ENCODE peak calls at places on chromosomes 11 and 22, in four cellular contexts. D, A, U and G are unnamed samples.

GRCh38 chr11:72683782-72684200 is 9.6 kb upstream of the PDE2A start:
- DNase-seq in D (peak), A (peak), U (peak), G (peak)

GRCh38 chr11:45141171-45141570 is 5.3 kb upstream of the PRDM11 start:
- DNase-seq in D (no peak), A (no peak), U (no peak), G (no peak)

GRCh38 chr22:44931077-44931540 is 78.7 kb downstream of the PHF21B start:
- DNase-seq in D (peak), A (peak), U (no peak), G (no peak)

GRCh38 chr22:32482708-32483107 is 8.1 kb downstream of the FBXO7 start:
- DNase-seq in D (no peak), A (no peak), U (no peak), G (peak)

GRCh38 chr11:129973809-129974208 is 28.8 kb downstream of the PRDM10 start:
- DNase-seq in D (no peak), A (no peak), U (no peak), G (no peak)

GRCh38 chr11:79078999-79079398 is 361.8 kb downstream of the TENM4 start:
- DNase-seq in D (no peak), A (no peak), U (no peak), G (no peak)

GRCh38 chr11:113806403-113806802 is 26.8 kb downstream of the CLDN25 start:
- DNase-seq in D (no peak), A (no peak), U (no peak), G (peak)

GRCh38 chr11:10823152-10823579 is 14.4 kb upstream of the EIF4G2 start:
- DNase-seq in D (no peak), A (no peak), U (no peak), G (peak)

GRCh38 chr11:8063319-8063718 is 17.7 kb upstream of the TUB start:
- DNase-seq in D (peak), A (peak), U (no peak), G (no peak)

GRCh38 chr11:33507967-33508366 is 192.7 kb downstream of the C11orf91 start:
- DNase-seq in D (no peak), A (no peak), U (no peak), G (no peak)

GRCh38 chr22:21862386-21863242 is 4.8 kb downstream of the MAPK1 start:
- DNase-seq in D (no peak), A (no peak), U (no peak), G (no peak)

GRCh38 chr11:73335204-73335923 is 27.3 kb downstream of the ARHGEF17 start:
- DNase-seq in D (peak), A (peak), U (peak), G (peak)

GRCh38 chr22:36201630-36202312 is at the start of gene APOL4:
- DNase-seq in D (peak), A (peak), U (no peak), G (peak)

GRCh38 chr11:69014084-69014935 is 1.3 kb upstream of the MRGPRF start:
- DNase-seq in D (no peak), A (peak), U (peak), G (no peak)

GRCh38 chr11:67095214-67095507 is 23.9 kb upstream of the KDM2A start:
- DNase-seq in D (no peak), A (no peak), U (no peak), G (no peak)

GRCh38 chr11:72069787-72070251 is 10.5 kb downstream of the NUMA1 start:
- DNase-seq in D (peak), A (peak), U (peak), G (peak)

GRCh38 chr11:44611687-44612437 is 46.4 kb downstream of the CD82 start:
- DNase-seq in D (no peak), A (no peak), U (peak), G (peak)

GRCh38 chr11:104573431-104573830 is 324.8 kb downstream of the CASP12 start:
- DNase-seq in D (no peak), A (no peak), U (no peak), G (no peak)

GRCh38 chr11:134363161-134363560 is 31.4 kb downstream of the GLB1L2 start:
- DNase-seq in D (no peak), A (no peak), U (peak), G (no peak)

DNA sequence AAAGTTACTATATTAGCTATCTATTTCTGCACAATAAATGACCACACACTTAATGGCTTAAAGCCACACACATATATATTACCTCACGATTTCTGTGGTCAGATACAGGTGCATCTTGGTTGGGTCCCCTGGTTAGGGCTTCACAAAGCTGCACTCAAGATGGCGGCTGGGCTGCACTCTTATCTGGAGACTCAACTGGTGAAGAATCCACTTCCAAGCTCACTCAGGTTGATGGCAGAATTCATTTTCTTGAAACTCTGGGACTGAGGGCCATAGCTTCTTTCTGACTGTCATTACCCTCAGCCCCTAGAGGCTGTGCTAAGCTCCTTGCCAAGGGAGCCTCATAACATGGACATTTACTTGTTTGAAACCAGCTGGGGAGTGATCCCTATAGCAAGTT is 5.1 kb upstream of the MS4A10 start:
- DNase-seq in D (no peak), A (no peak), U (peak), G (no peak)
- TF ChIP-seq POLR2A in D (no peak), A (no peak), U (no peak), G (no peak)

GRCh38 chr11:48242501-48242900 is 2.4 kb upstream of the OR4X2 start:
- DNase-seq in D (no peak), A (no peak), U (no peak), G (no peak)

DNA sequence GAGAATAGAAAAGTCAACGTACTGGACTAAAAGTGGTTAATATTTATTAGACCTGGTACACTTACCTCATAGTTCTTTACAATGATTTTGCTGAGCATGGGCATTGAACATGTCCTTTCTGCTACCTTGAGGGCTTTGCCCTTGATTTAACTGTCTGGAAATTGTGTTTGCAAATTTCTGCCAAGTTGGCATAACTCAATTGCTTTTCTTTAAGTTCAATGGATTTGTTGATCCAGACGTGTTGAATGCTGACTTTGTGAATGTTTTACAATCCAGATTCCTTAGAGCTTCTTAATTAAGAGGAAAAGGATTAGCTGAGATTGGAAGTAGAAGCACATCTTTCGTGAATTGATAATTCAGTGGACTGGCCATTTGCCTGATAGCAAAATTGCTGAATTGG is 7.2 kb upstream of the OR4X2 start:
- DNase-seq in D (no peak), A (no peak), U (no peak), G (no peak)
- TF ChIP-seq POLR2A in D (no peak), A (no peak), U (no peak), G (no peak)

GRCh38 chr11:1570531-1570895 is 1.6 kb downstream of the DUSP8 start:
- DNase-seq in D (no peak), A (no peak), U (no peak), G (no peak)

GRCh38 chr11:1570001-1570453 is 2.0 kb downstream of the DUSP8 start:
- DNase-seq in D (no peak), A (no peak), U (peak), G (no peak)

GRCh38 chr11:1568451-1568911 is 3.6 kb downstream of the DUSP8 start:
- DNase-seq in D (no peak), A (no peak), U (peak), G (no peak)

GRCh38 chr11:1567721-1568100 is 4.4 kb downstream of the DUSP8 start:
- DNase-seq in D (no peak), A (no peak), U (peak), G (no peak)

GRCh38 chr11:1569251-1569780 is 2.8 kb downstream of the DUSP8 start:
- DNase-seq in D (no peak), A (no peak), U (peak), G (no peak)
- TF ChIP-seq POLR2A in D (no peak), A (no peak), U (no peak), G (no peak)

GRCh38 chr22:49100764-49101163 is 726.9 kb downstream of the BRD1 start:
- DNase-seq in D (no peak), A (no peak), U (peak), G (no peak)

GRCh38 chr22:49101873-49102272 is 725.8 kb downstream of the BRD1 start:
- DNase-seq in D (no peak), A (no peak), U (peak), G (no peak)

GRCh38 chr22:49102367-49102766 is 725.3 kb downstream of the BRD1 start:
- DNase-seq in D (no peak), A (no peak), U (peak), G (no peak)

GRCh38 chr22:49100316-49100715 is 727.4 kb downstream of the BRD1 start:
- DNase-seq in D (no peak), A (no peak), U (peak), G (no peak)

DNA sequence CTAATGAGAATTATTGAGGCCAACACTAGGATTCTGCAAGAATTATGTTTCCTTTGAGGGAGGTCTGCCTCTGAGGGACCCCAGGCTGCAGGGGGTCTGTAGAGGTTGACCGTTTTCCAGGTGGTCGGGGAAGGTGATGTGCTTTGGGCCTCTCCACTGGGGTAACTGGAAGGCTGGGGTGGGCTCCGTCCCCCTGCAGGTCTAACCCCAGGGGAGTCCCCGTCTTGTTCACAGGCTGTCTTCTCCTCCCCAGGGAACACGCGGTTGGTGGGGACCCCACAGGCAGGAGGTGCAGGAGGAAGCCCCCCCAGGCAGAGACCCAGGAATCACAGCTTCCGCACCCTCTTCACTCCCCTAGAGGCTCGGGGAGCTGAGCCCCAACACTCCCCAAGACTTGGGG is 726.4 kb downstream of the BRD1 start:
- DNase-seq in D (no peak), A (no peak), U (peak), G (no peak)
- TF ChIP-seq POLR2A in D (no peak), A (no peak), U (no peak), G (no peak)

DNA sequence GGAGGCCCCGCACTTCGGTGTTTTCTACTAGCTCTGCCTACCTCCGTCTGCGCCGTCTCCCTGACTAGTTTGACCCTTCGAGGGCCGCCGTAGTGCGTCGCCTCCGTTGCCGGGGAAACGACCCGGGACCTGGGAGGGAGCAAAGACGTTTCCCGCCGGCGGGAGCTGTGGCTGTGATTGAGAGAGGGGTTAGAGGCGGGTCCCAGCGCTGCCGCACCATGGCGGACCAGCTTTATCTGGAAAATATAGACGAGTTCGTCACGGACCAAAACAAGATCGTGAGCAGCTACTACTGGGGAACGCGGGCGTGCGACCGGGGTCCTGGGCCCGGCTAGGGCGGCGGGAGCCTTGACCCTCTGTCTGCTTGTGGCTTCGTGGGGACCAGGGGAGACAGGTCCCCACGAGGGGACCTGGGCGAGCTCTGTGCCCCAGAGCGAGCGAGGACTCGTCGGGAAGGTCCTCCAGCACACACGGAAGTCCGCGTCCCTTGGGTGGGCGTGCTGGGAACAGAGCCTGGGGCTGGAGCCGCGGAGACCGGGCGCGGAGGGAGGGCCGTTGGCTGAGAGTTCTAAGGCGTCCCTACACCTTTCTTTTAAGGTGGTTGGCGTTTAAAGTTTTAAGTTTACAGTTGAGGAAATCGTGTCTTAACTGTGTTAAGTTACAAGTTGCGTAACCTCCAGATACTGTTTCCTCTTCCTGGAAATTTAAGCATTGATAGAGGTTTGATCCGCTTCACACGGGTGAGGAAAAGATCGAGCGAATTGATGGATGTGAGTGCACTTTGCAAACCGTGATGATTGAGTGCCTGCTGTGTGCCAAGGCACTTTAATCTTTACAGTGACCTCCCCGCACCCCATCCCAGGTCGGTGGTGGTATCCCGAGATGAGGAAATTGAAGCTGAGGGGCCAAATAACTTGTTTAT is at the start of gene POLD3:
- DNase-seq in D (peak), A (peak), U (peak), G (peak)
- TF ChIP-seq POLR2A in D (peak), A (peak), U (no peak), G (peak)

GRCh38 chr11:60377737-60378136 is 595 bp upstream of the MS4A7 start:
- DNase-seq in D (peak), A (no peak), U (peak), G (no peak)
- TF ChIP-seq POLR2A in D (no peak), A (no peak), U (peak), G (no peak)

GRCh38 chr11:117658809-117659208 is 138.2 kb downstream of the DSCAML1 start:
- DNase-seq in D (no peak), A (no peak), U (no peak), G (no peak)
- TF ChIP-seq POLR2A in D (no peak), A (no peak), U (no peak), G (no peak)

GRCh38 chr22:25494774-25495173 is 69.7 kb upstream of the GRK3 start:
- DNase-seq in D (no peak), A (no peak), U (no peak), G (no peak)
- TF ChIP-seq POLR2A in D (no peak), A (no peak), U (no peak), G (no peak)